ENCODE peak calls at places on chromosome 21, in six cellular contexts. K, B, D, R, P and Y are unnamed samples.
A peak's percentile ranks its signal among the peaks of the same experiment; 100 is the strongest.

GRCh38 chr21:41834926-41835663 is 44.0 kb downstream of the PRDM15 start:
- DNase-seq in K (no peak), B (no peak), D (peak; percentile 81), R (no peak), P (no peak), Y (no peak)

GRCh38 chr21:38843806-38844479 is 38.2 kb downstream of the ETS2 start:
- DNase-seq in K (no peak), B (no peak), D (no peak), R (peak; percentile 86), P (peak; percentile 92), Y (no peak)

GRCh38 chr21:39451332-39452206 is at the start of gene SH3BGR:
- DNase-seq in K (no peak), B (no peak), D (no peak), R (peak; percentile 17), P (no peak), Y (peak; percentile 92)

GRCh38 chr21:39737376-39738000 is 7.5 kb upstream of the IGSF5 start:
- DNase-seq in K (no peak), B (no peak), D (peak; percentile 61), R (no peak), P (no peak), Y (no peak)

GRCh38 chr21:46585191-46585953 is 19.5 kb downstream of the S100B start:
- DNase-seq in K (no peak), B (no peak), D (no peak), R (no peak), P (no peak), Y (no peak)

GRCh38 chr21:36641886-36642285 is 57.0 kb upstream of the SIM2 start:
- DNase-seq in K (no peak), B (no peak), D (no peak), R (no peak), P (no peak), Y (no peak)

GRCh38 chr21:45973475-45974072 is 8.0 kb upstream of the COL6A1 start:
- DNase-seq in K (peak; percentile 84), B (peak; percentile 63), D (peak; percentile 96), R (peak; percentile 82), P (peak; percentile 94), Y (no peak)

GRCh38 chr21:33682992-33683627 is 40.8 kb downstream of the ITSN1 start:
- DNase-seq in K (no peak), B (no peak), D (no peak), R (peak; percentile 99), P (peak; percentile 98), Y (no peak)

GRCh38 chr21:33973268-33973667 is 57.7 kb upstream of the ATP5PO start:
- DNase-seq in K (no peak), B (no peak), D (no peak), R (peak; percentile 43), P (no peak), Y (no peak)

GRCh38 chr21:34913786-34914185 is 135.3 kb downstream of the RUNX1 start:
- DNase-seq in K (no peak), B (no peak), D (no peak), R (no peak), P (no peak), Y (no peak)

GRCh38 chr21:34075760-34076159 is 2.4 kb downstream of the MRPS6 start:
- DNase-seq in K (no peak), B (no peak), D (no peak), R (no peak), P (peak; percentile 46), Y (no peak)

GRCh38 chr21:29849735-29850176 is 90.0 kb downstream of the GRIK1 start:
- DNase-seq in K (peak; percentile 56), B (peak; percentile 47), D (no peak), R (peak; percentile 43), P (peak; percentile 83), Y (peak; percentile 85)

GRCh38 chr21:14058566-14058965 is 152.2 kb downstream of the LIPI start:
- DNase-seq in K (no peak), B (no peak), D (no peak), R (no peak), P (no peak), Y (peak; percentile 38)

GRCh38 chr21:33948096-33948950 is 32.7 kb upstream of the ATP5PO start:
- DNase-seq in K (peak; percentile 94), B (peak; percentile 77), D (peak; percentile 92), R (peak; percentile 62), P (no peak), Y (peak; percentile 93)

GRCh38 chr21:36381841-36382589 is 3.2 kb upstream of the CHAF1B start:
- DNase-seq in K (no peak), B (no peak), D (no peak), R (peak; percentile 43), P (no peak), Y (no peak)

GRCh38 chr21:41678016-41678935 is 88.6 kb downstream of the RIPK4 start:
- DNase-seq in K (no peak), B (no peak), D (peak; percentile 89), R (peak; percentile 75), P (no peak), Y (peak; percentile 76)

GRCh38 chr21:34881894-34882371 is 167.2 kb downstream of the RUNX1 start:
- DNase-seq in K (no peak), B (no peak), D (no peak), R (peak; percentile 91), P (peak; percentile 84), Y (no peak)

DNA sequence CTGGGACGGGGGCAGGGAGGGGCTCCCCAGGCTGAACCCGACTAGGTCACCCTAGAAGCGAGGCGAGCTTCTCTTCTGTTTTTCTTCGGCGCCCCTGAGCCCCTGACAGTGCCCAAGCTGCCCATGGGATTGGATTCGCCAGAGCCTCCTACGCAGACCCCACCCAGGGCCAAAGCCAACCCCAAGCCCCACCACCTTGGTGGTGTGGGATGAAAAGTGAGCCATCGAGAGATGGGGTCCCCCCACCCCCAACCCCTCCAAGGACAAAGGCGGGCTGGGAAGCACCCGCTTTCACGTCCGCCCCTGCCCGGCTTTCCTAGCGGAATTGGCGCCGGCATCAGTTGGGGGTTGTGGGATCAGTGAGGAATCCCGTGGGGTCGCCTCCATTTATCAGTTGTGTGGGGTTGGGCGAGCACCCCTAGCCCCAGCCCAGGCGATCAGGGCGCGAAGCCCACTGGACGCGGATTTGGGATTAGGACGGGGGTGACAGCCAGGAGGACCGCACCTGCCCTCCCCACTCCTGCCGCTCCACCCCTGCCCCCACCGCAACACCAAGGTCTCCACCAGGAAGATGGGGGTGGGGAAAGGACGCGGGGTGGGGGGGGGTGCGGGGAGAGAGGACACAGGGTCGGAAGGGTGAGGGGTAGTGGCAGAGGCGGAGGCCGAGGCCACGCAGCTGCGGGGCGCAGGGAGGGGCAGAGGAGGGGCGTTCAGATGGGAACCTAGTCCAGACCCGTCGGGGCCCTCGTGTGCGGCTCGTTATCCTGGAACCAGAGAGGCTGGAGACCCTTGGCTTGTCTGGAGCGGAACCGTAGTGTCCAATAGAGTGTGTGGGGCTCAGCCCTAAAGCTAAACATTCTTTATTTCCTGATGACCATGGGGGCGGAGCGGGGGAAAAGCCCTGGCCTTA is 4.4 kb downstream of the TSPEAR start:
- DNase-seq in K (no peak), B (no peak), D (peak; percentile 79), R (no peak), P (no peak), Y (peak; percentile 74)
- H3K4me3 ChIP-seq in K (no peak overlapping the region), B (no peak overlapping the region), D (no peak overlapping the region), R (no peak overlapping the region), P (no peak overlapping the region), Y (peak overlapping the region; percentile 29)

DNA sequence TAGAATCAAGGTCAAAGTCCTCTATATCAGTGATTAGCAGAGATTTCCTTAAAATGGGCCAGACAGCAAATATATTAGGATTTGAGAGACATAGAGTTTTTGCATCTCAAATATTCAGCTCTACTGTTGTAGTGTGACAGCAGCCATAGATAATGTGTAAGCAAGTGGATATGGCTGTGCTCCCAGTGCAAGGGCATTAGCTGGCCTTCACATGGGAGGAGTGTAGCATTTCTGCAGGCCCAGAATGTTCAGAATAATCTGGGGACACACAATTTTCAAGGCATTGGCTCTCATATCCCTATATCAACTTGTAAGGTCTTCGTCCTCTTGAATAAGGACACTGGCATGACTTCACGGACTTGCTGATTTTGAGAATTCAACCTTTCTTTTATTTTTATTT is 402.3 kb upstream of the ADAMTS5 start:
- DNase-seq in K (no peak), B (no peak), D (no peak), R (no peak), P (no peak), Y (no peak)
- H3K4me3 ChIP-seq in K (no peak overlapping the region), B (no peak overlapping the region), D (no peak overlapping the region), R (no peak overlapping the region), P (no peak overlapping the region), Y (no peak overlapping the region)

DNA sequence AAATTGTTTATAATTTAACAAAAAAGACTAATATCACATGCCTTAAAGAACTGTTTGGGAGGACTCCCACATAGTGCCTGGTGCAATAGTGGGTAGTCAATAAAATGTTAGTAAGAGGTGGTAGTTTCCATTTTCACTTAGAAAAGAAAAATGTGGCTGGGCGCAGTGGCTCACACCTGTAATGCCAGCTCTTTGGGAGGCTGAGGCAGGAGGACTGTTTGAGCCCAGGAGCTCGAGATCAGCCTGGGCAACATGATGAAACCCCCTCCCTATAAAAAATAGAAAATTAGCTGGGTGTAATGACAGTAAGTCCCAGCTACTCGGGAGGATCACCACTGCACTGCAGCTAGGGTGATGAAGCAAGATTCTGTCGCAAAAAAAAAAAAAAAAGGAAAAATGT is 24.5 kb downstream of the C21orf91 start:
- DNase-seq in K (no peak), B (no peak), D (no peak), R (no peak), P (no peak), Y (no peak)
- H3K4me3 ChIP-seq in K (peak overlapping the region; percentile 36), B (no peak overlapping the region), D (no peak overlapping the region), R (no peak overlapping the region), P (no peak overlapping the region), Y (no peak overlapping the region)

GRCh38 chr21:42959754-42960153 is 14.6 kb upstream of the PKNOX1 start:
- DNase-seq in K (no peak), B (no peak), D (no peak), R (no peak), P (no peak), Y (no peak)

GRCh38 chr21:42969193-42969600 is 5.2 kb upstream of the PKNOX1 start:
- DNase-seq in K (no peak), B (no peak), D (peak; percentile 46), R (no peak), P (no peak), Y (no peak)

GRCh38 chr21:42962360-42963007 is 11.9 kb upstream of the PKNOX1 start:
- DNase-seq in K (no peak), B (no peak), D (peak; percentile 9), R (no peak), P (no peak), Y (no peak)

GRCh38 chr21:42964086-42964485 is 10.3 kb upstream of the PKNOX1 start:
- DNase-seq in K (no peak), B (no peak), D (peak; percentile 76), R (no peak), P (no peak), Y (no peak)

DNA sequence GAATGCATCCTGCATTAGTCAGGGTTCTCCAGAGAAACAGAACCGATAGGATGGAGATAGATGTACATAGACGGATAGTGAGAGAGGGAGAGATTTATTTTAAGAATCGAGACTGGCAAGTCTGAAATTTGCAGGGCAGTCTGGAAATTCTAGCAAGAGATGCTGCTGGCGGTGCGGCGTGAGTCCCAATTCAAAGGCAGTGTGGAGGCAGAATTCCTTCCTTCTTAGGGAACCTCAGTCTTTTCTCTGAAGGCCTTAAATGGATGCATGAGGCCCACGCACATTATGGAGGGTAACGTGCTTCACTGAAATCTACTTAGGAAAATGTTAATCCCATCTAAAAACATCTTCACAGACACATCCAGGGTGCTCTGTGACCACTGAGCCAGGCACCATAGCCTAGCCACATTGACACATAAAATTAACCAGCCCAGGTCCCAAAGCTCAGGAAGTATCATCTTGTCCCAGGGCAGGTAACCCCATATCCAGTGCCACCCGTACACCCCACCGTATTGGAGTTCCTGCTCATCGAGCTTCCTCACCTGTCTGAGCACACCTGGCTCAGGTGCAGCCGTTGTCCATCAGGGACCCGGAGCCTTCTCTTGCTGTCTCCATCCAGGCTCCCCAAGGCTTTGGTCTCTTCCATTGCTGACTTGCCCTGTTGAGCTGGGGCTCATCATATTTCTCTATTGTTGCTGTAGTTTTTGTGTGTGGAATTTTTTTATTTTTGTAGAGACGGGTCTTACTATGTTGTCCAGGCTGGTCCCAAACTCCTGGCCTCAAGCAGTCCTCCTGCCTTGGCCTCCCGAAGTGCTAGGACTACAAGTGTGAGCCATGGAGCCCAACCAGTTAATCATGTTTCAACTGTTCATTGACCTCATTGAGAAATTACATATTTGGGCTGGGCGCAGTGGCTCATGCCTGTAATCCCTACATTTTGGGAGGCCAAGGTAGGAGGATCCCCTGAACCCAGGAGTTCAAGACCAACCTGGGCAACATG is 9.5 kb upstream of the PKNOX1 start:
- DNase-seq in K (no peak), B (no peak), D (peak; percentile 50), R (no peak), P (no peak), Y (no peak)
- H3K4me3 ChIP-seq in K (no peak overlapping the region), B (no peak overlapping the region), D (no peak overlapping the region), R (no peak overlapping the region), P (no peak overlapping the region), Y (no peak overlapping the region)